ENCODE peak calls at places on chromosomes 5 and 9, in ten cellular contexts. R, T, J, E, B, I, C, Z, Y and V are unnamed samples.

GRCh38 chr9:124622882-124623281 is 115.7 kb upstream of the NR5A1 start:
- DNase-seq in R (no peak), T (no peak), J (no peak), E (no peak), B (no peak), I (no peak), C (no peak), Z (no peak), Y (no peak), V (no peak)

GRCh38 chr5:171580506-171581265 is 161.2 kb downstream of the FGF18 start:
- DNase-seq in R (peak), T (no peak), J (peak), E (no peak), B (peak), I (no peak), C (no peak), Z (peak), Y (peak), V (no peak)

GRCh38 chr9:81609782-81610738 is 79.3 kb downstream of the TLE1 start:
- DNase-seq in R (peak), T (no peak), J (peak), E (no peak), B (peak), I (no peak), C (no peak), Z (peak), Y (peak), V (no peak)

GRCh38 chr9:121637441-121638222 is 13.8 kb upstream of the DAB2IP start:
- DNase-seq in R (peak), T (no peak), J (no peak), E (no peak), B (peak), I (no peak), C (no peak), Z (peak), Y (no peak), V (no peak)

GRCh38 chr9:76441551-76442322 is 17.2 kb upstream of the GCNT1 start:
- DNase-seq in R (peak), T (peak), J (peak), E (peak), B (peak), I (peak), C (peak), Z (peak), Y (peak), V (peak)

GRCh38 chr9:131180454-131180853 is 55.1 kb downstream of the NUP214 start:
- DNase-seq in R (peak), T (no peak), J (peak), E (no peak), B (peak), I (no peak), C (no peak), Z (no peak), Y (peak), V (no peak)

GRCh38 chr5:59599729-59600128 is 293.8 kb downstream of the PDE4D start:
- DNase-seq in R (no peak), T (no peak), J (no peak), E (no peak), B (no peak), I (no peak), C (no peak), Z (no peak), Y (no peak), V (no peak)

GRCh38 chr9:102309379-102309778 is 570.9 kb upstream of the GRIN3A start:
- DNase-seq in R (no peak), T (no peak), J (no peak), E (no peak), B (no peak), I (no peak), C (no peak), Z (no peak), Y (no peak), V (no peak)

GRCh38 chr9:113853333-113853732 is 22.8 kb upstream of the ZNF618 start:
- DNase-seq in R (no peak), T (no peak), J (no peak), E (no peak), B (no peak), I (no peak), C (peak), Z (no peak), Y (no peak), V (no peak)

GRCh38 chr5:154046486-154046885 is 7.7 kb downstream of the MFAP3 start:
- DNase-seq in R (no peak), T (no peak), J (no peak), E (no peak), B (no peak), I (no peak), C (no peak), Z (no peak), Y (no peak), V (no peak)

GRCh38 chr5:165035520-165035919 is 1530.1 kb downstream of the MAT2B start:
- DNase-seq in R (peak), T (no peak), J (peak), E (no peak), B (no peak), I (no peak), C (no peak), Z (no peak), Y (no peak), V (no peak)

GRCh38 chr5:4941957-4942830 is 197.9 kb upstream of the ADAMTS16 start:
- DNase-seq in R (no peak), T (no peak), J (no peak), E (peak), B (no peak), I (no peak), C (peak), Z (no peak), Y (no peak), V (peak)

GRCh38 chr5:74542477-74542876 is 98.1 kb downstream of the ENC1 start:
- DNase-seq in R (peak), T (no peak), J (peak), E (no peak), B (no peak), I (peak), C (no peak), Z (peak), Y (no peak), V (no peak)

GRCh38 chr9:118230319-118230718 is 526.1 kb downstream of the TLR4 start:
- DNase-seq in R (peak), T (no peak), J (peak), E (no peak), B (no peak), I (no peak), C (no peak), Z (no peak), Y (no peak), V (no peak)
- TF ChIP-seq CTCF in R (no peak), T (no peak), J (no peak), E (no peak), B (no peak), I (no peak), C (no peak), Z (no peak), Y (no peak), V (no peak)

GRCh38 chr5:170235881-170236864 is 3.4 kb downstream of the C5orf58 start:
- DNase-seq in R (no peak), T (no peak), J (no peak), E (no peak), B (no peak), I (no peak), C (no peak), Z (no peak), Y (no peak), V (no peak)

GRCh38 chr5:170228756-170229459 is 3.9 kb upstream of the C5orf58 start:
- DNase-seq in R (no peak), T (no peak), J (no peak), E (no peak), B (no peak), I (peak), C (no peak), Z (no peak), Y (no peak), V (no peak)

GRCh38 chr5:170238456-170238855 is 5.7 kb downstream of the C5orf58 start:
- DNase-seq in R (no peak), T (no peak), J (no peak), E (no peak), B (no peak), I (no peak), C (no peak), Z (no peak), Y (no peak), V (no peak)

GRCh38 chr5:170232786-170233185 is at the start of gene C5orf58:
- DNase-seq in R (no peak), T (no peak), J (no peak), E (no peak), B (no peak), I (no peak), C (no peak), Z (no peak), Y (no peak), V (no peak)

DNA sequence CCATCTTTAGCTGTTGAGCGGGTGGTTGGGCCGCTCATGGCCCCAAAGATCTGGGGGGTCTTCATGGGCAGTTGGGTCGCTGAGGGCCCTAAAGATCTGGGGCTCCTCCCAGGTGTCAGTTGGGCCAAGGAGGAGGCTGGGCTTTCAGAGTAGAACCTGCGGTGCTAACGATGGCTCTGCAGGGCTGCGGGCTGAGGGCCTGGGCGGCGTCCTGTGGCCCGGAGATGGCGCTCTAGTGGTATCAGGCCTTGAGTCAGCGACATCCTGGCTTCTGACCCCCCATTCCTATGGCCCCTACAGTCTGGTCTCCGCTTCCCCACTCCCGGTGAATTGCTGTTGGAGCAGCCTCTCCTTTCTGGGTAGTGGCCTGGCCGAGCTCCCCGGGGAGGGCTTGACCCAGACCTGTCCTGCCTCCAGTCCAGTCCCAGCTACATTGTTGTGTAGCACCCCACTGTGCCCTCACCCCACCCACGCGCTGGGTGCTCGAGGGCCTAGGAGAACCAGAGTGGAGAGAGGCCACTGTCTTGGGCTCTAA is 640 bp downstream of the C5orf58 start:
- DNase-seq in R (no peak), T (no peak), J (no peak), E (no peak), B (no peak), I (no peak), C (no peak), Z (no peak), Y (no peak), V (no peak)
- TF ChIP-seq CTCF in R (no peak), T (no peak), J (no peak), E (no peak), B (no peak), I (no peak), C (no peak), Z (no peak), Y (no peak), V (no peak)

GRCh38 chr9:79567671-79568098 is 4.1 kb upstream of the TLE4 start:
- DNase-seq in R (no peak), T (no peak), J (no peak), E (no peak), B (no peak), I (no peak), C (no peak), Z (no peak), Y (no peak), V (no peak)
- TF ChIP-seq CTCF in R (no peak), T (peak), J (no peak), E (no peak), B (no peak), I (no peak), C (no peak), Z (peak), Y (no peak), V (no peak)

GRCh38 chr5:83590966-83591365 is 119.4 kb downstream of the VCAN start:
- DNase-seq in R (no peak), T (no peak), J (no peak), E (no peak), B (no peak), I (no peak), C (no peak), Z (no peak), Y (no peak), V (no peak)

GRCh38 chr5:83589786-83590185 is 118.2 kb downstream of the VCAN start:
- DNase-seq in R (no peak), T (no peak), J (no peak), E (no peak), B (no peak), I (no peak), C (no peak), Z (peak), Y (no peak), V (no peak)

GRCh38 chr5:83595217-83595616 is 123.7 kb downstream of the VCAN start:
- DNase-seq in R (no peak), T (no peak), J (no peak), E (no peak), B (no peak), I (no peak), C (no peak), Z (no peak), Y (no peak), V (no peak)
- TF ChIP-seq CTCF in R (no peak), T (no peak), J (peak), E (no peak), B (peak), I (peak), C (no peak), Z (peak), Y (peak), V (no peak)

DNA sequence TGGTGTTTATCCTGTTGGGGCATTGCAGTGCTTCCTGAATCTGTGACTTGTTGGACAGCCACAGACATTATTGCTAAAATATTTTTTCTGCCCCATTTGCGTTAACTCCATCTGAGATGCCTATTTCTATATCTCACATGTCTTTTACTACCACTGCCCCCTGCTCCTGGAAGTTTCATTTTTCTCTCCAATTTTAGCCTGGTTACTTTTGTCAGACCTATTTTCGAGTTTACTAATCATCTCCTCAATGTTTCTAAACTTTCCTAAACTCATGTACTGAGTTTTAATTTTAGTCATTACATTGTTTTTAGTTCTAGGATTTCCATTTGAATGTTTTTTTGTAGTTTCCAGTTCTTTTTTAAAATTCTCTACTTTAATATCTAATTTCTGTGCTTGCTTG is 17.6 kb downstream of the HAPLN1 start:
- DNase-seq in R (no peak), T (no peak), J (no peak), E (no peak), B (no peak), I (no peak), C (no peak), Z (no peak), Y (no peak), V (no peak)
- TF ChIP-seq CTCF in R (no peak), T (no peak), J (no peak), E (no peak), B (no peak), I (no peak), C (no peak), Z (no peak), Y (no peak), V (no peak)

DNA sequence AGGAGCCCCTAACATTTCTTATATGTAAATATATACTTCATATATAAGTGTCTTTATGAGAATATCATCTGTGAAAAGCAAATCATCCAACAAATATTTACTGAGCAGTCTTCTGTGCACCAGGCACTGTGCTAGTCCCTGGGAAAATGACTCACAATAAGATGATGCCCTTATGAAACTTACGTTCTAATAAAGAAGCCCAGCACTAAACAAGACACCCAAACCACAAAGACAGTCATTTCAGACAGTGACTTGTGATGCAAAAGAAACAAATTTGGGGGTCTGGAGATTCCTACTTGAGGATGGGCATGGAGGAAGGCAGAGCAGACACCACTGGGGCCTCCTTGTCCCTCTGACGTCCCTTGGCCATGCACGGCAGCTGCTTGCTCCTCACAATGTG is 30.6 kb upstream of the PPP1R2B start:
- DNase-seq in R (no peak), T (no peak), J (no peak), E (no peak), B (no peak), I (no peak), C (no peak), Z (no peak), Y (no peak), V (no peak)
- TF ChIP-seq CTCF in R (no peak), T (no peak), J (no peak), E (no peak), B (no peak), I (no peak), C (no peak), Z (no peak), Y (no peak), V (no peak)

DNA sequence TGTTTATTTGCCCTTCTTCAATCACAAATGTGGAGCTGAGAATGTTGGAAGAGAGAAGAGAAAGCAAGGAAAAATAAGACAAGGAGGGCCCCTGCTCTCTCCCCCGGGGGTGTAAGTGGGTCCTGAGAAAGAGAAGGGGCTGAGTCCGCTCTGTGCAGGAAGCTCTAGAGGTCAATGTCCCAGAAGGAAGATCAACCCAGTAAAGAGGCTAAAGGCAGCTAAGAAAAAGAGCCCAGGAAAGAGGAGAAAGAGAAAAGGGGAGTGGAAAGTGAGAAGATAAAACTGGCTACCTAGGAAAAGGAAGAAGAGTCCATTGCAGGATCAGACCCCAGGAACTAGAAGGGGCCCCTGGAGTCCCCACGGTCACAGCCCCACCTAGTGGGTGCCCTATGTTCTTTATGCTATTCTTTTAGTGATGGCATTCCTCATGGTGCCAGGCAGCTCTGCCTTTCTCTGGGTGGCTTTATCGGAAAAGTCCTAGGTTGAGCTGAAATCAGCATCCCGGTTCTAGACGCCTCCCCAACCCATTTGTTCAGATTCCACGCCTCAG is 583.4 kb downstream of the ACTL7B start:
- DNase-seq in R (peak), T (no peak), J (no peak), E (peak), B (peak), I (peak), C (peak), Z (peak), Y (peak), V (no peak)
- TF ChIP-seq CTCF in R (peak), T (peak), J (peak), E (peak), B (peak), I (peak), C (no peak), Z (peak), Y (peak), V (peak)

DNA sequence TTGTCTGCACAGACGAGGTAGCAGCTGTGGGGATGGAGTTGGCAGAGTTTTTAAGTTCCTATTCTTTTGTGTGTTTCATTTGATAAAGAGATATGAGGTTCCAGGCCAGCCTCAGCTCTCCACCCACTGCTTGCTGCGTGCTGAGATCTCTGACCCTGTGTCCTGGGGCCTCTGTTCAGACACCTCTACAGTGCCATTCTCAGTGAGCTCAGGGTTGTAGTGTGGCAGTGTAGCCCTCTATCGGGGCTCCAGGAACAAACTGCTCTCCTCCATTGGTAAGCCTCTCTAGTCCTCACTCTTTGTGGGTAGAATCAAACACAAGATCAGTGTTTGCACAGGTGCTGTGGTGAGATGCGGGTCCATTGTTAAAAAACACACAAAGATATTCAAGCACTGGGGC is 386.6 kb upstream of the RPS23 start:
- DNase-seq in R (no peak), T (no peak), J (no peak), E (no peak), B (no peak), I (no peak), C (no peak), Z (no peak), Y (no peak), V (no peak)
- TF ChIP-seq CTCF in R (no peak), T (no peak), J (no peak), E (no peak), B (no peak), I (no peak), C (no peak), Z (no peak), Y (no peak), V (no peak)